ENCODE peak calls at places on chromosomes 2 and 18, in five cellular contexts. S is neuronal stem cell, P is mesenchymal stem cell, U is trophoblast cell, K is H1. M is an unnamed sample.

GRCh38 chr2:29751390-29751789 is 170.0 kb downstream of the ALK start:
- DNase-seq in U (no peak), K (no peak), P (no peak), S (no peak), M (no peak)

GRCh38 chr2:237475704-237476107 is 11.3 kb upstream of the MLPH start:
- DNase-seq in P (peak), S (peak), K (no peak), U (peak), M (no peak)

GRCh38 chr2:950627-950992 is at the start of gene SNTG2:
- DNase-seq in U (no peak), K (peak), P (no peak), S (peak), M (peak)

GRCh38 chr2:237438082-237438925 is 24.3 kb upstream of the COL6A3 start:
- DNase-seq in P (no peak), S (no peak), U (peak), K (peak), M (peak)

GRCh38 chr2:85340034-85340892 is 12.5 kb upstream of the TGOLN2 start:
- DNase-seq in U (no peak), P (no peak), S (no peak), K (no peak), M (no peak)

GRCh38 chr2:1049691-1050090 is 99.0 kb downstream of the SNTG2 start:
- DNase-seq in P (no peak), S (no peak), U (no peak), K (no peak), M (no peak)

GRCh38 chr18:25853716-25854465 is 236.5 kb downstream of the SS18 start:
- DNase-seq in K (no peak), S (no peak), P (peak), U (no peak), M (no peak)

GRCh38 chr2:86383844-86384243 is 46.4 kb upstream of the REEP1 start:
- DNase-seq in U (no peak), K (no peak), P (peak), S (no peak), M (no peak)

GRCh38 chr2:118658581-118659248 is 188.7 kb downstream of the EN1 start:
- DNase-seq in P (no peak), S (no peak), K (no peak), U (no peak), M (no peak)

GRCh38 chr2:149617476-149617875 is 29.9 kb upstream of the MMADHC start:
- DNase-seq in U (peak), S (no peak), K (no peak), P (no peak), M (no peak)

GRCh38 chr2:144523606-144524131 is 3.8 kb upstream of the ZEB2 start:
- DNase-seq in S (no peak), P (peak), U (no peak), K (peak), M (peak)

GRCh38 chr18:33424266-33424946 is 16.1 kb downstream of the CCDC178 start:
- DNase-seq in K (no peak), U (no peak), P (no peak), S (no peak), M (no peak)

GRCh38 chr18:58405107-58405898 is 223.6 kb downstream of the ALPK2 start:
- DNase-seq in S (no peak), U (no peak), K (no peak), P (no peak), M (no peak)

GRCh38 chr2:149507933-149508332 is 79.6 kb downstream of the MMADHC start:
- DNase-seq in S (no peak), U (no peak), P (peak), K (no peak), M (no peak)

GRCh38 chr2:31227110-31227509 is 6.8 kb upstream of the EHD3 start:
- DNase-seq in S (no peak), P (no peak), U (no peak), K (peak), M (no peak)

GRCh38 chr2:108184421-108184820 is 55.3 kb upstream of the SULT1C3 start:
- DNase-seq in S (no peak), K (no peak), P (peak), U (peak), M (no peak)

GRCh38 chr18:13730486-13730885 is 4.0 kb downstream of the RNMT start:
- DNase-seq in S (no peak), K (no peak), P (no peak), U (no peak), M (no peak)

GRCh38 chr18:56815926-56816325 is 164.8 kb downstream of the WDR7 start:
- DNase-seq in S (no peak), U (peak), P (peak), K (no peak), M (no peak)

GRCh38 chr2:95260028-95261023 is 13.9 kb upstream of the PROM2 start:
- DNase-seq in U (peak), S (no peak), P (no peak), K (no peak), M (no peak)

GRCh38 chr18:2303517-2304238 is 267.6 kb downstream of the METTL4 start:
- DNase-seq in K (no peak), P (no peak), S (no peak), U (peak), M (no peak)

GRCh38 chr2:98376301-98376945 is 30.2 kb downstream of the CNGA3 start:
- DNase-seq in K (peak), U (peak), P (no peak), S (no peak), M (no peak)

GRCh38 chr2:128894896-128895295 is 576.2 kb upstream of the HS6ST1 start:
- DNase-seq in P (no peak), U (no peak), K (no peak), S (no peak), M (no peak)

GRCh38 chr2:888211-888801 is 62.3 kb upstream of the SNTG2 start:
- DNase-seq in U (no peak), S (no peak), K (no peak), P (no peak), M (peak)

GRCh38 chr2:150596071-150596470 is 108.6 kb upstream of the RND3 start:
- DNase-seq in K (no peak), S (no peak), U (peak), P (peak), M (no peak)

GRCh38 chr2:218889937-218890336 is 9.3 kb downstream of the WNT10A start:
- DNase-seq in S (no peak), U (no peak), K (no peak), P (no peak), M (no peak)

GRCh38 chr18:31614044-31614443 is 22.4 kb downstream of the TTR start:
- DNase-seq in U (peak), S (no peak), K (no peak), P (no peak), M (no peak)

GRCh38 chr18:39455300-39455699 is 1889.7 kb upstream of the CELF4 start:
- DNase-seq in U (no peak), K (no peak), S (no peak), P (peak), M (no peak)

GRCh38 chr2:200459101-200459500 is 50.8 kb downstream of the KCTD18 start:
- DNase-seq in K (no peak), P (no peak), U (no peak), S (no peak), M (no peak)

GRCh38 chr2:111157071-111157661 is 36.5 kb downstream of the BCL2L11 start:
- DNase-seq in K (no peak), U (no peak), S (no peak), P (no peak), M (no peak)

GRCh38 chr2:219512524-219513216 is 1.6 kb upstream of the ASIC4 start:
- DNase-seq in K (no peak), U (no peak), S (no peak), P (no peak), M (no peak)

GRCh38 chr2:41851554-41851953 is 196.3 kb upstream of the PKDCC start:
- DNase-seq in U (no peak), S (no peak), P (no peak), K (no peak), M (no peak)

GRCh38 chr2:41854227-41854626 is 193.6 kb upstream of the PKDCC start:
- DNase-seq in S (no peak), U (no peak), K (no peak), P (no peak), M (no peak)

GRCh38 chr2:41847744-41848441 is 199.9 kb upstream of the PKDCC start:
- DNase-seq in U (no peak), K (no peak), P (peak), S (no peak), M (no peak)

GRCh38 chr2:41856946-41857345 is 190.9 kb upstream of the PKDCC start:
- DNase-seq in U (no peak), S (no peak), K (no peak), P (no peak), M (no peak)

GRCh38 chr2:41853427-41854191 is 194.2 kb upstream of the PKDCC start:
- DNase-seq in P (peak), U (peak), K (peak), S (peak), M (peak)
- H2BK12ac ChIP-seq in P (no peak), U (no peak), K (no peak), S (no peak), M (no peak)

GRCh38 chr2:138491495-138491862 is 10.1 kb upstream of the SPOPL start:
- DNase-seq in S (no peak), U (no peak), P (no peak), K (no peak), M (no peak)
- H2BK12ac ChIP-seq in S (no peak), U (no peak), P (no peak), K (no peak), M (no peak)

DNA sequence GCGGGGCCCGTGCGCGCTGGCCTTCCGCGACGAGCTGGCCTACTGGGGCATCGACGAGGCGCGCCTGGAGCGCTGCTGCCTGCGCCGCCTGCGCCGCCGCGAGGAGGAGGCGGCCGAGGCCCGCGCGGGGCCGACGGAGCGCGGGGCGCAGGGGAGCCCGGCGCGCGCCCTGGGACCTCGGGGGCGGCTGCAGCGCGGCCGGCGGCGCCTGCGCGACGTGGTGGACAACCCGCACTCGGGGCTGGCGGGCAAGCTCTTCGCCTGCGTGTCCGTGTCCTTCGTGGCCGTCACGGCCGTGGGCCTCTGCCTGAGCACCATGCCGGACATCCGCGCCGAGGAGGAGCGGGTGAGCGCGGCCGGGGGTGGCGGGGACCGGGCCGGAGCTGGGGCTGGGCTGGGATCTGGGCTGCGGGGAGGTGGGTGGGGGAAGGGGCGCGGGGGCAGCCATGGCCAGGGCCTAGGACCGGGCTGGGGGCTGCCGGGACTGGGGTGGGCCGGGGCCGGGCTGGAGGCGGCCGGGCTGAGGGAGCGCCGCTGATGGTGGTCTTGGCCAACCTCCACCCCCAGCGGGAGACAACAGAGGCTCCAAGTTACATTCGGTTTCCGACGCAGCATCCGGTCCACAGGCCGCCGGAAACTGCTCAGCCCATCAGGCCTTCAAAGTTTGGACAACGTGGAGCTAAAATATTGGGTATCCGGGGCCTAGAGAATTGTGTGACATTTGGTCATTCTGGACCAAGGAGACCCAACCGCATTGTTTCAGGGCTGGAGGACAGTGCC is 66.4 kb downstream of the KCNG2 start:
- DNase-seq in P (no peak), K (peak), S (no peak), U (no peak), M (no peak)
- H2BK12ac ChIP-seq in P (no peak), K (no peak), S (no peak), U (no peak), M (no peak)

GRCh38 chr2:102237176-102237575 is 50.4 kb downstream of the IL1RL2 start:
- DNase-seq in K (no peak), S (no peak), U (no peak), P (no peak), M (no peak)

GRCh38 chr2:102238039-102238756 is 51.4 kb downstream of the IL1RL2 start:
- DNase-seq in S (no peak), U (no peak), K (peak), P (peak), M (no peak)

GRCh38 chr2:102235042-102235473 is 48.2 kb downstream of the IL1RL2 start:
- DNase-seq in U (peak), P (no peak), S (no peak), K (peak), M (no peak)

GRCh38 chr2:102235491-102235890 is 48.7 kb downstream of the IL1RL2 start:
- DNase-seq in K (peak), P (peak), U (peak), S (no peak), M (peak)

GRCh38 chr2:102236132-102236531 is 49.3 kb downstream of the IL1RL2 start:
- DNase-seq in K (no peak), U (no peak), S (no peak), P (no peak), M (no peak)
- H2BK12ac ChIP-seq in K (no peak), U (no peak), S (no peak), P (peak), M (no peak)

M was measured in H9.